ENCODE peak calls at places on chromosomes 13 and 19, in nine cellular contexts. G is spleen, N is GM23338, L is endothelial cell of umbilical vein, Y is sigmoid colon, Z is GM12878, X is SK-N-SH, F is transverse colon, J is breast epithelium. P is an unnamed sample.

GRCh38 chr13:27309401-27309958 is 38.9 kb downstream of the RASL11A start:
- DNase-seq in F (no peak), J (no peak), X (no peak), L (no peak), G (no peak), Y (no peak), Z (no peak), N (no peak), P (no peak)

GRCh38 chr19:45177817-45178261 is at the start of gene TRAPPC6A:
- DNase-seq in Z (no peak), X (no peak), L (no peak), N (peak; percentile 64), Y (no peak), J (no peak), G (no peak), F (no peak), P (peak; percentile 82)

GRCh38 chr13:88979465-88980180 is 1308.5 kb downstream of the SLITRK5 start:
- DNase-seq in L (no peak), G (no peak), Z (no peak), X (peak; percentile 6), N (peak; percentile 24), F (no peak), J (no peak), Y (no peak), P (no peak)

GRCh38 chr13:44578064-44578394 is 1.9 kb upstream of the TSC22D1 start:
- DNase-seq in Y (no peak), Z (no peak), F (no peak), G (no peak), X (peak; percentile 79), N (peak; percentile 64), J (no peak), L (no peak), P (no peak)

GRCh38 chr13:25678398-25678797 is 306.6 kb downstream of the ATP8A2 start:
- DNase-seq in L (no peak), X (no peak), G (no peak), N (no peak), F (peak; percentile 11), Z (no peak), J (no peak), Y (no peak), P (no peak)

GRCh38 chr19:10583021-10583776 is 3.9 kb downstream of the AP1M2 start:
- DNase-seq in Z (no peak), Y (no peak), X (no peak), J (no peak), N (peak; percentile 27), F (no peak), L (no peak), G (no peak), P (no peak)

GRCh38 chr19:13507053-13507611 is 853 bp upstream of the CACNA1A start:
- DNase-seq in L (no peak), Y (no peak), N (peak; percentile 80), Z (no peak), F (no peak), J (no peak), G (no peak), X (no peak), P (no peak)

GRCh38 chr19:45800009-45800553 is 7.4 kb upstream of the DMWD start:
- DNase-seq in L (no peak), Y (no peak), F (no peak), N (no peak), J (no peak), G (no peak), X (no peak), Z (no peak), P (no peak)

GRCh38 chr13:46172531-46172991 is 9.4 kb downstream of the LCP1 start:
- DNase-seq in F (peak; percentile 41), L (no peak), Z (no peak), Y (no peak), X (no peak), N (no peak), G (peak; percentile 85), J (no peak), P (peak; percentile 56)

DNA sequence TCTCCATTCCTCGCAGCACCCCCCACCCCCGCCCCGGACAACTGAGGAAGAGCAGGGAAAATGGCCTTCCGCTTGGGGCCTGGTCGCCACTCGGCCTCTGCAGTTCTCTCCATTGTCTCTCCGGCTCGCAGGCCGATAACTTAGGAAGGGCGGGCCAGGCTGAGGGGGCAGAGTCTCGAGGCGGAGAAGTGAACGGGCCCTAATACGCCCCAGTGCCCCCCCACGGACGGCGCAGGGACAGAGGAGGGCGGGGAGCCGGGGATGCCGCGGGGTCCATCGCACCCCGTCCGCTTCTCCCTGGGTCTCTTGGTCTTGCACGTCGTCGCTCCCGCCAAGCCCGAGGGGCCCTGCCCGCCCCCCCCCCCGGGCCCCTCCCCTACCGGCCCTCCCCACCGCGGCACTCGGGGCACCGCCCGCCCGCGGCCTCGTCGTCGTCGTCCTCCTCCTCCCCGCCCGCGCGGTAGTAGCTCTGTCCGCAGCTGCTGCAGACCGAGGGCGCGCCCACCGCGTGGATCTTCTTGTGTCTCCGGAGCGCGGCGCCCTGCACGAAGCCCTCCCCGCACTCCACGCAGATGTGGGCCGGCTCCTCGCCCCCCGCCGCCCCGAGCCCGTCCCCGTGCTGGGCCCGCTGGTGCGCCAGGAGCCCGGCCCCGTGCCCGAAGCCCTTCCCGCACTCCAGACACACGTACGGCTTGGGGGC is 33.3 kb downstream of the ZNF787 start:
- DNase-seq in J (no peak), X (no peak), G (no peak), Z (no peak), Y (no peak), L (no peak), N (peak; percentile 43), F (no peak), P (no peak)
- TF ChIP-seq CTCF in J (no peak), X (no peak), G (no peak), Z (no peak), Y (no peak), L (no peak), N (no peak), F (no peak), P (no peak)

GRCh38 chr19:1266116-1266817 is 2.9 kb upstream of the CIRBP start:
- DNase-seq in G (peak; percentile 98), J (peak; percentile 87), F (peak; percentile 95), L (peak; percentile 70), Z (no peak), X (peak; percentile 93), N (peak; percentile 88), Y (peak; percentile 94), P (peak; percentile 87)

GRCh38 chr19:1265611-1266115 is 3.5 kb upstream of the CIRBP start:
- DNase-seq in F (peak; percentile 64), J (no peak), G (peak; percentile 92), X (no peak), L (peak; percentile 38), Z (no peak), N (no peak), Y (peak; percentile 92), P (no peak)

GRCh38 chr19:1266818-1267440 is 2.2 kb upstream of the CIRBP start:
- DNase-seq in J (peak; percentile 82), Y (peak; percentile 88), F (peak; percentile 82), N (peak; percentile 73), L (peak; percentile 52), Z (no peak), X (peak; percentile 85), G (peak; percentile 97), P (peak; percentile 59)

GRCh38 chr19:1263198-1263597 is 5.9 kb upstream of the CIRBP start:
- DNase-seq in X (no peak), F (no peak), J (no peak), L (no peak), Y (no peak), N (no peak), G (peak; percentile 84), Z (no peak), P (no peak)

GRCh38 chr19:1264801-1265610 is 4.1 kb upstream of the CIRBP start:
- DNase-seq in J (peak; percentile 78), Z (no peak), N (peak; percentile 87), F (peak; percentile 79), L (peak; percentile 68), X (no peak), G (peak; percentile 88), Y (peak; percentile 93), P (no peak)
- TF ChIP-seq POLR2AphosphoS5 in J (peak; percentile 68), Z (no peak), N (no peak), F (peak; percentile 68), L (peak; percentile 83), X (no peak), G (peak; percentile 77), Y (no peak), P (no peak)

GRCh38 chr13:84867246-84867645 is 932.0 kb downstream of the SLITRK6 start:
- DNase-seq in F (no peak), L (no peak), X (no peak), J (no peak), G (no peak), N (peak; percentile 24), Y (no peak), Z (no peak), P (no peak)

GRCh38 chr13:84873951-84874350 is 925.3 kb downstream of the SLITRK6 start:
- DNase-seq in J (no peak), L (no peak), X (no peak), Z (no peak), F (no peak), Y (no peak), G (no peak), N (no peak), P (no peak)

GRCh38 chr13:84864341-84864740 is 934.9 kb downstream of the SLITRK6 start:
- DNase-seq in Y (no peak), G (no peak), L (no peak), J (no peak), N (no peak), Z (no peak), F (no peak), X (no peak), P (no peak)

DNA sequence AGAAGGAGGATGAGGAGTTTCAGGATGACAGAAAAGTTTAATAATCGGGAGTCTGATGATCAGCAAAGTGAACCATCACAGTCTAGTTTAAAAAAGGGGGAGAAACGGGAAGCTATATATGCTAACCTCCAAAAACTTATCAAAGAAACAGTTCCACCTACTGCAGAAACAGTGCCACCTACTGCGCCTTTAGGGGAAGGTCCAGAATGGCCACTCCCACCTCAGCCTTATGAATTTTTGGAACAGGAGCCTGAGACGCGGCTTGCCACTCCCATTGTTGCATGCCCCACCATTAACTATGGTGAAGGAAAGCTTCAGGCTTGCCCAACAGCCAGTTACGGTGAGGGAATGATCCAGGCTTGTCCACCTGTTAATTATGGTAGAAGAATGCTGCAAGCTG is 929.0 kb downstream of the SLITRK6 start:
- DNase-seq in F (no peak), Z (no peak), L (no peak), J (no peak), G (no peak), Y (no peak), X (no peak), N (peak; percentile 42), P (peak; percentile 47)
- TF ChIP-seq CTCF in F (no peak), Z (peak; percentile 28), L (no peak), J (no peak), G (no peak), Y (no peak), X (peak; percentile 34), N (peak; percentile 56), P (peak; percentile 24)

DNA sequence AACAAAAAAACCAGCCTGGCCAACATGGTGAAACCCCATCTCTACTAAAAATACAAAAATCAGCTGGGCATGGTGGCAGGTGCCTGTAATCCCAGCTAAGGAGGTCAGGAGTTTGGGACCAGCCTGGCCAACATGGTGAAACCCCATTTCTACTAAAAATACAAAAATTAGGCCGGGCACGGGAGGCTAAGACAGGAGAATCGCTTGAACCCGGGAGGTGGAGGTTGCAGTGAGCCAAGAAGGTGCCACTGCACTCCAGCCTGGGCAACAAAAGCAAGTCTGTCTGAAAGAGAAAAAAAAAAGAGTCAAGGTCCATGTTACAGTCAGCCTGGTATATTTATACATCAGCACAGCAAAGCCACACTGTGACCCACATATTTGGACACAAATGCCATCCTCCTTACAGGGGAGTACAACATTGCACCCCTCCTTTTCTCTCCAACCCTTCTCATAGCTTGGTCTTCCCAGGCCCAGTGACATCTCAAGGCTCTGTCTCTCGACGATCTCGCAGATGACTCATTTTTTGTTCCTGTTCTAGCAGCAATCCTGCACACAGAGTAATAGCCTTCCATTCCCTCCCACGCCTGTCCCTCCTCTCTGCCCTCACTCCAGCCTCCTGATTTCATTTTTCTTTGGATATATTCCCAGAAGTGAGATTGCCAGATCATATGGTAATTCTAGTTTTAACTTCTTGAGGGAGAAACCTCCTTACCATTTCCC is 21.0 kb upstream of the DPP9 start:
- DNase-seq in G (no peak), F (no peak), Z (no peak), J (no peak), Y (peak; percentile 81), N (no peak), X (no peak), L (peak; percentile 51), P (no peak)
- TF ChIP-seq POLR2AphosphoS5 in G (peak; percentile 31), F (no peak), Z (no peak), J (no peak), Y (no peak), N (no peak), X (no peak), L (no peak), P (no peak)